ENCODE peak calls at places on chromosomes 11 and 22, in seven cellular contexts. G, T, L, Z, V, N and Q are unnamed samples.

GRCh38 chr11:86996953-86997570 is 40.7 kb upstream of the TMEM135 start:
- DNase-seq in G (no peak), T (no peak), L (no peak), Z (no peak), V (no peak), N (no peak), Q (no peak)

GRCh38 chr22:45529966-45530575 is 27.4 kb downstream of the FBLN1 start:
- DNase-seq in G (no peak), T (no peak), L (no peak), Z (no peak), V (no peak), N (no peak), Q (no peak)

GRCh38 chr11:120784566-120785251 is 239.2 kb upstream of the TBCEL start:
- DNase-seq in G (no peak), T (peak; percentile 63), L (no peak), Z (no peak), V (no peak), N (no peak), Q (no peak)

GRCh38 chr11:11409916-11410315 is 56.9 kb upstream of the CSNK2A3 start:
- DNase-seq in G (peak; percentile 23), T (no peak), L (no peak), Z (no peak), V (no peak), N (peak; percentile 56), Q (no peak)

GRCh38 chr11:118227865-118228785 is 3.3 kb upstream of the JAML start:
- DNase-seq in G (no peak), T (no peak), L (peak; percentile 38), Z (no peak), V (no peak), N (no peak), Q (no peak)

GRCh38 chr11:103696130-103696529 is 340.3 kb upstream of the DDI1 start:
- DNase-seq in G (no peak), T (no peak), L (no peak), Z (no peak), V (no peak), N (no peak), Q (no peak)

GRCh38 chr11:79052539-79052938 is 388.3 kb downstream of the TENM4 start:
- DNase-seq in G (no peak), T (no peak), L (no peak), Z (no peak), V (no peak), N (no peak), Q (peak; percentile 21)

GRCh38 chr11:64613648-64614047 is 22.6 kb downstream of the SLC22A12 start:
- DNase-seq in G (no peak), T (no peak), L (no peak), Z (no peak), V (no peak), N (no peak), Q (no peak)

GRCh38 chr22:47190957-47191323 is 428.5 kb downstream of the TBC1D22A start:
- DNase-seq in G (no peak), T (peak; percentile 56), L (no peak), Z (no peak), V (peak; percentile 14), N (no peak), Q (no peak)

GRCh38 chr11:88704505-88704904 is 361.3 kb downstream of the GRM5 start:
- DNase-seq in G (no peak), T (no peak), L (no peak), Z (no peak), V (no peak), N (no peak), Q (no peak)

GRCh38 chr11:70727899-70728620 is 329.7 kb downstream of the CTTN start:
- DNase-seq in G (no peak), T (no peak), L (no peak), Z (no peak), V (no peak), N (peak; percentile 6), Q (no peak)

GRCh38 chr11:115493905-115494304 is 10.3 kb downstream of the CADM1 start:
- DNase-seq in G (no peak), T (no peak), L (no peak), Z (no peak), V (no peak), N (no peak), Q (no peak)

GRCh38 chr11:122850076-122850631 is 11.9 kb downstream of the CRTAM start:
- DNase-seq in G (no peak), T (no peak), L (no peak), Z (no peak), V (no peak), N (no peak), Q (no peak)

GRCh38 chr11:74648894-74649293 is 56.5 kb downstream of the POLD3 start:
- DNase-seq in G (no peak), T (no peak), L (no peak), Z (no peak), V (no peak), N (no peak), Q (no peak)

GRCh38 chr11:89125298-89125697 is 52.4 kb upstream of the TYR start:
- DNase-seq in G (no peak), T (no peak), L (no peak), Z (no peak), V (no peak), N (no peak), Q (no peak)

GRCh38 chr22:33562484-33562883 is 357.8 kb downstream of the LARGE1 start:
- DNase-seq in G (no peak), T (no peak), L (no peak), Z (no peak), V (no peak), N (no peak), Q (no peak)

DNA sequence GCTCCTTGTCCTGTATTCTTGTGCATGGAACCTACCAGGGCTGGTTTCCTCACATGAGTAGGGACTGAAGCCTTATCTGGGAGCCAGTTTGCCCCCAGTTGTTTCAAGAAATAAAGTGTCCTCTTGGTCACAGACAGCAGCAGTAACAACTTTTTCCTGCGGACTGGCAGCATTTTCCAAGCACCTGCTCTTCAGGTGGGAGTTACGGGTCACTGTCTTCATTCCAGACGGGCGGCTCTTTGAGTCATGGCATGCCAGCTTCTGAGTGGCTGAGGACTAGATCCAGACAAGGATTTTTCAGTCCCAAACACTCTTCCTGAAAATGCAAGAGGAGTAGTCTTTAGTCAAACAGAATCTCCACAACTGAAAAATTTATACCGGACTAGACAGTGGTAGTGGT is 2.7 kb upstream of the CD44 start:
- DNase-seq in G (no peak), T (no peak), L (no peak), Z (no peak), V (no peak), N (no peak), Q (no peak)
- H3K27ac ChIP-seq in G (no peak overlapping the region), T (no peak overlapping the region), L (no peak overlapping the region), Z (no peak overlapping the region), V (no peak overlapping the region), N (no peak overlapping the region), Q (peak overlapping the region; percentile 65)

GRCh38 chr11:75700940-75701339 is 16.7 kb upstream of the MOGAT2 start:
- DNase-seq in G (no peak), T (no peak), L (no peak), Z (no peak), V (no peak), N (no peak), Q (no peak)

GRCh38 chr11:75703709-75704237 is 13.9 kb upstream of the MOGAT2 start:
- DNase-seq in G (no peak), T (no peak), L (no peak), Z (no peak), V (no peak), N (no peak), Q (no peak)

DNA sequence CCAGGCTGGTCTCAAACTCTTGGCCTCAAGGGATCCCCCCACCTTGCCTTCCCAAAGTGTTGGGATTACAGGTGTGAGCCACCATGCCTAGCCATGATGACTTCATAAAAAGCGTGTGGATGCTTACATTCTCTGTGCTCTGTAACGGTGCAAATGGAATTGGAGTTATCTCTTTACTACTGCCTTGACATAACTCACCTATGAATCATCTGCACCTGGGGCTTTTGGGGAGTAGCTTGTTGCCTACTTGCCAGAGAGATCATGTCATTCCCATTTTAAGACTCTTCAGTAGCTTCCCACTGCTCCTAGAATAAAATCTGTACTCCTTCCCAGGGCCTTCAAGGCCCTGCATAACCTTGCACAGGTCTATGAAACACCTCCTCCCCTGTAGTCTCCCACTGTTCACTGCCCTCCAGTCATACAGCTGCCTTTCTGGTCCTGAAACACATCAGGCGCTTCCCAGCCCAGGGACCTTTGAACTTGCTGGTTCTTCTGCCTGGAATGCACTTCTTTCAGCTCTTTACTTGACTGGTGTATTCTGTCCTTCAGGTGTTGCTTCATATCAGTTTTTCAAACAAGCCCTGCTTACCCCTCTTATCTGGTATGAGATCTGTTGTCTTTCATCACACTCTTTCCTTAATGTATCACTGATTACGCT is 19.6 kb upstream of the MOGAT2 start:
- DNase-seq in G (no peak), T (no peak), L (no peak), Z (no peak), V (no peak), N (no peak), Q (no peak)
- TF ChIP-seq POLR2A in G (no peak), T (no peak), L (no peak), Z (no peak), V (no peak), N (no peak), Q (no peak)

GRCh38 chr11:131908316-131908715 is 537.9 kb downstream of the NTM start:
- DNase-seq in G (no peak), T (no peak), L (no peak), Z (no peak), V (no peak), N (no peak), Q (no peak)

GRCh38 chr11:131904756-131905155 is 534.3 kb downstream of the NTM start:
- DNase-seq in G (no peak), T (no peak), L (no peak), Z (no peak), V (no peak), N (no peak), Q (no peak)

GRCh38 chr11:131907371-131907770 is 537.0 kb downstream of the NTM start:
- DNase-seq in G (no peak), T (no peak), L (no peak), Z (no peak), V (no peak), N (no peak), Q (no peak)

GRCh38 chr11:131909426-131910200 is 539.2 kb downstream of the NTM start:
- DNase-seq in G (no peak), T (no peak), L (no peak), Z (no peak), V (no peak), N (no peak), Q (no peak)

GRCh38 chr11:131906963-131907362 is 536.5 kb downstream of the NTM start:
- DNase-seq in G (no peak), T (no peak), L (no peak), Z (no peak), V (no peak), N (no peak), Q (no peak)
- TF ChIP-seq CTCF in G (no peak), T (no peak), L (no peak), Z (peak; percentile 15), V (no peak), N (no peak), Q (no peak)

DNA sequence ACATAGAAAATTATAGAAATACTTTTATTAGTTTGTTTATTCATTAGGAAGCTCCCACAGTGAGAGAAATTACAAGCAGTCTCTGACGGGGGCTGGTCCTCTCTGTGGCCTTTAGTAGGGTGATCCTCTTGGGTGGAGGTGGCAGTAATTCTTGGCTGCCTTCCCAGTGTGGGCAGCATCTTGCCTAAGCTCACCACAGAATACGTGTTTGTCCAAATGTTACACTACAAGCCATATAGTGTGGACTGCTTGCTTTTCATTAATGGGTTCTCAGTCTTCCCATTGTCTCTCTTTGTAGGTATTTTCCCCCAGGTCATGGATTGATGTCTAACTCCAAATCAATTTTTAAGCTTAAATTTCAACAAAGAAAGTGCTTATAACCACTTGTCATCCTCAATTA is 43.3 kb downstream of the ENDOD1 start:
- DNase-seq in G (peak; percentile 50), T (no peak), L (no peak), Z (no peak), V (no peak), N (no peak), Q (no peak)
- H3K27ac ChIP-seq in G (no peak overlapping the region), T (no peak overlapping the region), L (no peak overlapping the region), Z (no peak overlapping the region), V (no peak overlapping the region), N (no peak overlapping the region), Q (no peak overlapping the region)